ENCODE peak calls at places on chromosomes 1 and 21, in eight cellular contexts. One of them, this sample, is unnamed.

GRCh38 chr1:5651027-5651410 is 341.2 kb downstream of the NPHP4 start:
- DNase-seq in ovary: no peak
- DNase-seq in stomach: no peak
- DNase-seq in suprapubic skin: no peak
- DNase-seq in tibial nerve: no peak
- DNase-seq in sigmoid colon: no peak
- DNase-seq in A549: no peak
- DNase-seq in K562: no peak
- DNase-seq in this sample: no peak

GRCh38 chr1:7516341-7516740 is 254.8 kb upstream of the VAMP3 start:
- DNase-seq in K562: no peak
- DNase-seq in stomach: no peak
- DNase-seq in ovary: no peak
- DNase-seq in suprapubic skin: no peak
- DNase-seq in A549: peak; percentile 27
- DNase-seq in tibial nerve: no peak
- DNase-seq in sigmoid colon: no peak
- DNase-seq in this sample: no peak

GRCh38 chr1:20703124-20703756 is 14.6 kb downstream of the KIF17 start:
- DNase-seq in tibial nerve: no peak
- DNase-seq in A549: no peak
- DNase-seq in suprapubic skin: no peak
- DNase-seq in stomach: no peak
- DNase-seq in K562: no peak
- DNase-seq in ovary: no peak
- DNase-seq in sigmoid colon: no peak
- DNase-seq in this sample: no peak

GRCh38 chr1:9873385-9873784 is 36.7 kb downstream of the CTNNBIP1 start:
- DNase-seq in sigmoid colon: no peak
- DNase-seq in K562: no peak
- DNase-seq in tibial nerve: no peak
- DNase-seq in suprapubic skin: no peak
- DNase-seq in stomach: no peak
- DNase-seq in A549: no peak
- DNase-seq in ovary: no peak
- DNase-seq in this sample: no peak

GRCh38 chr1:206833741-206834140 is 31.7 kb upstream of the IL20 start:
- DNase-seq in tibial nerve: no peak
- DNase-seq in K562: no peak
- DNase-seq in stomach: peak; percentile 52
- DNase-seq in sigmoid colon: no peak
- DNase-seq in A549: no peak
- DNase-seq in suprapubic skin: no peak
- DNase-seq in ovary: no peak
- DNase-seq in this sample: peak; percentile 64

GRCh38 chr1:13702425-13703127 is 2.6 kb downstream of the PRDM2 start:
- DNase-seq in ovary: no peak
- DNase-seq in K562: no peak
- DNase-seq in tibial nerve: no peak
- DNase-seq in stomach: no peak
- DNase-seq in suprapubic skin: no peak
- DNase-seq in sigmoid colon: no peak
- DNase-seq in A549: no peak
- DNase-seq in this sample: no peak

GRCh38 chr1:221611930-221612777 is 129.7 kb downstream of the DUSP10 start:
- DNase-seq in stomach: no peak
- DNase-seq in ovary: peak; percentile 69
- DNase-seq in A549: peak; percentile 73
- DNase-seq in suprapubic skin: peak; percentile 77
- DNase-seq in tibial nerve: peak; percentile 21
- DNase-seq in K562: no peak
- DNase-seq in sigmoid colon: peak; percentile 86
- DNase-seq in this sample: no peak

GRCh38 chr1:235056937-235057336 is 71.7 kb downstream of the TOMM20 start:
- DNase-seq in ovary: no peak
- DNase-seq in suprapubic skin: no peak
- DNase-seq in K562: peak; percentile 57
- DNase-seq in sigmoid colon: no peak
- DNase-seq in tibial nerve: no peak
- DNase-seq in A549: peak; percentile 68
- DNase-seq in stomach: no peak
- DNase-seq in this sample: no peak

GRCh38 chr1:203038891-203039608 is 12.8 kb downstream of the PPFIA4 start:
- DNase-seq in suprapubic skin: no peak
- DNase-seq in stomach: peak; percentile 77
- DNase-seq in K562: peak; percentile 83
- DNase-seq in sigmoid colon: peak; percentile 85
- DNase-seq in A549: peak; percentile 68
- DNase-seq in tibial nerve: peak; percentile 79
- DNase-seq in ovary: peak; percentile 64
- DNase-seq in this sample: no peak

GRCh38 chr1:181097242-181097641 is 8.7 kb downstream of the IER5 start:
- DNase-seq in sigmoid colon: no peak
- DNase-seq in stomach: no peak
- DNase-seq in K562: no peak
- DNase-seq in suprapubic skin: peak; percentile 55
- DNase-seq in A549: no peak
- DNase-seq in ovary: no peak
- DNase-seq in tibial nerve: no peak
- DNase-seq in this sample: no peak

GRCh38 chr1:71785470-71785869 is 496.9 kb downstream of the NEGR1 start:
- DNase-seq in suprapubic skin: no peak
- DNase-seq in ovary: no peak
- DNase-seq in stomach: no peak
- DNase-seq in tibial nerve: no peak
- DNase-seq in A549: no peak
- DNase-seq in sigmoid colon: no peak
- DNase-seq in K562: no peak
- DNase-seq in this sample: no peak

GRCh38 chr21:19999369-20000272 is 998.6 kb upstream of the NCAM2 start:
- DNase-seq in tibial nerve: no peak
- DNase-seq in K562: peak; percentile 23
- DNase-seq in ovary: no peak
- DNase-seq in stomach: no peak
- DNase-seq in suprapubic skin: no peak
- DNase-seq in A549: no peak
- DNase-seq in sigmoid colon: no peak
- DNase-seq in this sample: no peak

GRCh38 chr1:151992345-151993083 is 1.1 kb downstream of the S100A10 start:
- DNase-seq in suprapubic skin: peak; percentile 96
- DNase-seq in sigmoid colon: peak; percentile 92
- DNase-seq in ovary: peak; percentile 73
- DNase-seq in tibial nerve: peak; percentile 75
- DNase-seq in A549: peak; percentile 98
- DNase-seq in stomach: peak; percentile 92
- DNase-seq in K562: peak; percentile 70
- DNase-seq in this sample: peak; percentile 96

DNA sequence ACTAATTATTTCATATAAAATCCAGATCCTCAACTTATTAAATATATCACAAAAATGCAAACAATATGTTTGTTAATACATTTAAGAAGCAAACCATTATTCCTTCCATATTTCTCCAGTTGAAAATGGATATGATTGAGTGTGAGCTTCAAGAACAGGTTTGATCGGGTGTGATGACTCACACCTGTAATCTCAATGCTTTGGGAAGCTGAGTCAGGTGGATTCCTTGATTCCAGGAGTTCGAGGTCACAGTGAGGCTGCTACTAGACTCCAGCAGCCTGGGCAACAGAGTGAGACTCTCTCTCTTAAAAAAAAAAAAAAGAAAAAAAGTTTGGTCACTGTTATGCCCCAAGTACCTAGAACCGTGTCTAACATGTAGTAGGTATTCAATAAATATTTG is 42.9 kb upstream of the RRP15 start:
- DNase-seq in stomach: no peak
- DNase-seq in ovary: no peak
- DNase-seq in K562: no peak
- DNase-seq in suprapubic skin: no peak
- DNase-seq in sigmoid colon: no peak
- DNase-seq in A549: no peak
- DNase-seq in tibial nerve: no peak
- DNase-seq in this sample: no peak
- TF ChIP-seq EP300 in stomach: no peak
- TF ChIP-seq EP300 in ovary: no peak
- TF ChIP-seq EP300 in K562: no peak
- TF ChIP-seq EP300 in suprapubic skin: no peak
- TF ChIP-seq EP300 in sigmoid colon: no peak
- TF ChIP-seq EP300 in A549: no peak
- TF ChIP-seq EP300 in tibial nerve: no peak
- TF ChIP-seq EP300 in this sample: no peak

GRCh38 chr1:64826991-64827390 is 82.1 kb downstream of the RAVER2 start:
- DNase-seq in tibial nerve: no peak
- DNase-seq in K562: no peak
- DNase-seq in stomach: no peak
- DNase-seq in A549: no peak
- DNase-seq in sigmoid colon: no peak
- DNase-seq in ovary: no peak
- DNase-seq in suprapubic skin: no peak
- DNase-seq in this sample: peak; percentile 70

GRCh38 chr1:64823691-64824476 is 79.0 kb downstream of the RAVER2 start:
- DNase-seq in ovary: peak; percentile 62
- DNase-seq in sigmoid colon: no peak
- DNase-seq in tibial nerve: peak; percentile 91
- DNase-seq in A549: peak; percentile 74
- DNase-seq in suprapubic skin: no peak
- DNase-seq in K562: peak; percentile 48
- DNase-seq in stomach: peak; percentile 75
- DNase-seq in this sample: no peak

DNA sequence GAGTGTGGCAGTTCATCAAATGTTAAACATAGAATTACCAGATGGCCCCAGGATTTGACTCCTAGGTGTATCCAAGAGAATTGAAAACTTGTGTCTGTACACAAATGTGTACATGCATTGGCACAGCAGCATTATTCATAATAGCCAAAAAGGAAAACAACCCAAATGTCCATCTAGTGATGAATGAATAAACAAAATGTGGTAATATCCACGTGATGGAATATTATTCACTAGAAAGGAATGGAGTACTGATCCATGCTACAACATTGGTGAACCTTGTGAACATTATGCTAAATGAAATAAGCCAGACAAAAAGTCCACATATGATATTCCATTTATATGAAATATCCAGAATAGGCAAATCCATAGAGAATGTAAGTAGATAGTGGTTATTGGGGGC is 77.7 kb downstream of the RAVER2 start:
- DNase-seq in A549: no peak
- DNase-seq in stomach: no peak
- DNase-seq in K562: no peak
- DNase-seq in suprapubic skin: no peak
- DNase-seq in ovary: no peak
- DNase-seq in tibial nerve: no peak
- DNase-seq in sigmoid colon: no peak
- DNase-seq in this sample: no peak
- TF ChIP-seq EP300 in A549: no peak
- TF ChIP-seq EP300 in stomach: no peak
- TF ChIP-seq EP300 in K562: no peak
- TF ChIP-seq EP300 in suprapubic skin: no peak
- TF ChIP-seq EP300 in ovary: no peak
- TF ChIP-seq EP300 in tibial nerve: no peak
- TF ChIP-seq EP300 in sigmoid colon: no peak
- TF ChIP-seq EP300 in this sample: no peak

GRCh38 chr1:224114787-224115175 is 870 bp downstream of the FBXO28 start:
- DNase-seq in suprapubic skin: no peak
- DNase-seq in tibial nerve: no peak
- DNase-seq in A549: no peak
- DNase-seq in sigmoid colon: no peak
- DNase-seq in stomach: no peak
- DNase-seq in ovary: no peak
- DNase-seq in K562: no peak
- DNase-seq in this sample: no peak
- TF ChIP-seq EP300 in suprapubic skin: no peak
- TF ChIP-seq EP300 in tibial nerve: no peak
- TF ChIP-seq EP300 in A549: no peak
- TF ChIP-seq EP300 in sigmoid colon: no peak
- TF ChIP-seq EP300 in stomach: no peak
- TF ChIP-seq EP300 in ovary: no peak
- TF ChIP-seq EP300 in K562: no peak
- TF ChIP-seq EP300 in this sample: no peak

GRCh38 chr1:209607102-209607794 is 23.7 kb downstream of the CAMK1G start:
- DNase-seq in suprapubic skin: no peak
- DNase-seq in ovary: no peak
- DNase-seq in A549: peak; percentile 44
- DNase-seq in sigmoid colon: no peak
- DNase-seq in stomach: no peak
- DNase-seq in K562: no peak
- DNase-seq in tibial nerve: no peak
- DNase-seq in this sample: no peak

GRCh38 chr1:209603877-209604276 is 20.4 kb downstream of the CAMK1G start:
- DNase-seq in stomach: no peak
- DNase-seq in ovary: no peak
- DNase-seq in K562: no peak
- DNase-seq in suprapubic skin: no peak
- DNase-seq in A549: no peak
- DNase-seq in sigmoid colon: no peak
- DNase-seq in tibial nerve: no peak
- DNase-seq in this sample: no peak

GRCh38 chr1:209600541-209600940 is 17.0 kb downstream of the CAMK1G start:
- DNase-seq in stomach: no peak
- DNase-seq in tibial nerve: no peak
- DNase-seq in sigmoid colon: no peak
- DNase-seq in suprapubic skin: no peak
- DNase-seq in A549: no peak
- DNase-seq in K562: no peak
- DNase-seq in ovary: no peak
- DNase-seq in this sample: no peak

GRCh38 chr1:209597496-209597895 is 14.0 kb downstream of the CAMK1G start:
- DNase-seq in ovary: no peak
- DNase-seq in sigmoid colon: no peak
- DNase-seq in A549: no peak
- DNase-seq in suprapubic skin: no peak
- DNase-seq in stomach: no peak
- DNase-seq in tibial nerve: no peak
- DNase-seq in K562: no peak
- DNase-seq in this sample: no peak

DNA sequence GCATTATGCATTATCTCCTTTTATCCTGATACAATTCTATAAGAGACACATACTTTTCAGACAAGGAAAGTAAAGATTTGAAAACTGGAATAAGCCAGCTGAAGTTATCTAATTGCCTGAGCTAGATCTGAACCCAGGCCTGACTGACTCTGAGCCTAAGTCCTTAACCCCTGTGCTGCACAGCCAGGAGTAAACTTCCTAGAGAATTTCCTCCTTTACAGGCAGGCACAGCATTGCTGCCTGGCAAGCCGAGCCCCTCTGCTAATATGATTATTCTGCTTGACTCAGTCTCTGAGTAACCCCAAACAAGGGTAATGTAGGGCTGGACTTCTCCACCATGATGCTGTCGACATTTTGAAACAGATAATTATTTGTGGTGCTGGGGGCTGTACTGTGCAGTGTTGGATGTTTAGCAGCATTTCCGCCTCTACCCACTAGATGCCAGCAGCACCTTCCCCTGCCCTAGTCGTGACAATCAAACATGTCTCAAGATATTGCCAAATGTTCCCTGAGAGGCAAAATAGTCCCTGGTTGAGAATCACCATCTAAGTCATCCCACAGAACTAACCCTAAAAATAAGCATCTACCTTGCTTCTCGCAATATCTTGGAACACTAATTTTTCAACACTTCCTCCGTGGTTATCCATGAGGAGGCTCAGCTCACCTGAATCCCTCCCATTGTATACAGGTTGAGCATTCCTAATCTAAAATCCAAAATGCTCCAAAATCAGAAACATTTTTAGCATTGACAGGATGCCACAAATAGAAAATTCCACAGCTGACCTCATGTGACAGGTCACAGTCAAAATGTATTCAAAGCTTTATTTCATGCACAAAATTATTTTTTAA is 18.5 kb downstream of the CAMK1G start:
- DNase-seq in K562: no peak
- DNase-seq in A549: peak; percentile 60
- DNase-seq in sigmoid colon: no peak
- DNase-seq in ovary: peak; percentile 44
- DNase-seq in suprapubic skin: no peak
- DNase-seq in stomach: peak; percentile 50
- DNase-seq in tibial nerve: peak; percentile 19
- DNase-seq in this sample: no peak
- TF ChIP-seq EP300 in K562: no peak
- TF ChIP-seq EP300 in A549: no peak
- TF ChIP-seq EP300 in sigmoid colon: no peak
- TF ChIP-seq EP300 in ovary: no peak
- TF ChIP-seq EP300 in suprapubic skin: no peak
- TF ChIP-seq EP300 in stomach: no peak
- TF ChIP-seq EP300 in tibial nerve: no peak
- TF ChIP-seq EP300 in this sample: no peak

This sample was measured in esophagus muscularis mucosa.